ENCODE peak calls at places on chromosomes 7 and 10, in six cellular contexts. M is dorsolateral prefrontal cortex, A is memory B cell, U is SW 1271, C is coronary artery, S is GM12891. Y is an unnamed sample.

GRCh38 chr7:3028071-3028766 is 15.4 kb downstream of the CARD11 start:
- DNase-seq in M (no peak), A (no peak), U (no peak), C (peak), S (no peak), Y (no peak)

GRCh38 chr10:28295346-28295745 is 7.5 kb downstream of the MPP7 start:
- DNase-seq in M (no peak), A (no peak), U (no peak), C (no peak), S (no peak), Y (no peak)

GRCh38 chr10:48605264-48605615 is 367 bp upstream of the ARHGAP22 start:
- DNase-seq in M (no peak), A (no peak), U (no peak), C (no peak), S (no peak), Y (no peak)

GRCh38 chr10:69636626-69637550 is 6.8 kb downstream of the FAM241B start:
- DNase-seq in M (no peak), A (no peak), U (no peak), C (peak), S (no peak), Y (no peak)

GRCh38 chr7:29412912-29413311 is 150.7 kb upstream of the PRR15 start:
- DNase-seq in M (no peak), A (no peak), U (no peak), C (no peak), S (no peak), Y (no peak)

GRCh38 chr10:125158528-125159485 is 1.6 kb downstream of the CTBP2 start:
- DNase-seq in M (no peak), A (no peak), U (no peak), C (peak), S (no peak), Y (no peak)

GRCh38 chr7:74572301-74573090 is 85.0 kb upstream of the GTF2I start:
- DNase-seq in M (peak), A (no peak), U (no peak), C (no peak), S (no peak), Y (no peak)

GRCh38 chr7:35991511-35992232 is 161.4 kb upstream of the EEPD1 start:
- DNase-seq in M (no peak), A (no peak), U (no peak), C (no peak), S (no peak), Y (no peak)

GRCh38 chr10:98357208-98357836 is 57.7 kb downstream of the PYROXD2 start:
- DNase-seq in M (no peak), A (no peak), U (no peak), C (no peak), S (no peak), Y (no peak)

GRCh38 chr7:70040971-70041766 is 442.9 kb downstream of the AUTS2 start:
- DNase-seq in M (no peak), A (no peak), U (no peak), C (no peak), S (no peak), Y (no peak)

GRCh38 chr10:119209050-119209735 is 1.8 kb downstream of the GRK5 start:
- DNase-seq in M (peak), A (peak), U (no peak), C (peak), S (no peak), Y (no peak)

GRCh38 chr7:7183061-7183832 is 903 bp downstream of the C1GALT1 start:
- DNase-seq in M (peak), A (peak), U (no peak), C (no peak), S (peak), Y (no peak)

GRCh38 chr10:18542832-18543231 is 108.6 kb downstream of the NSUN6 start:
- DNase-seq in M (no peak), A (no peak), U (no peak), C (no peak), S (no peak), Y (no peak)

GRCh38 chr10:108465871-108466641 is 1301.5 kb upstream of the SORCS1 start:
- DNase-seq in M (peak), A (no peak), U (no peak), C (peak), S (no peak), Y (no peak)

GRCh38 chr7:132073920-132074589 is 502.2 kb downstream of the PLXNA4 start:
- DNase-seq in M (no peak), A (no peak), U (no peak), C (no peak), S (no peak), Y (no peak)

GRCh38 chr7:10718768-10719167 is 254.9 kb upstream of the PHF14 start:
- DNase-seq in M (no peak), A (no peak), U (no peak), C (no peak), S (no peak), Y (no peak)

GRCh38 chr7:151008511-151009323 is 15.6 kb downstream of the ATG9B start:
- DNase-seq in M (peak), A (peak), U (no peak), C (no peak), S (no peak), Y (no peak)

GRCh38 chr7:39754326-39755120 is 131.2 kb downstream of the RALA start:
- DNase-seq in M (no peak), A (no peak), U (no peak), C (no peak), S (no peak), Y (no peak)

GRCh38 chr10:87500646-87501048 is 4.0 kb upstream of the MINPP1 start:
- DNase-seq in M (no peak), A (no peak), U (no peak), C (no peak), S (no peak), Y (no peak)

GRCh38 chr7:130263130-130263529 is 3.5 kb upstream of the CPA2 start:
- DNase-seq in M (no peak), A (no peak), U (no peak), C (no peak), S (no peak), Y (no peak)

GRCh38 chr10:77533156-77533886 is 104.3 kb downstream of the KCNMA1 start:
- DNase-seq in M (no peak), A (no peak), U (no peak), C (no peak), S (no peak), Y (no peak)

GRCh38 chr7:145490356-145490755 is 626.2 kb upstream of the CNTNAP2 start:
- DNase-seq in M (no peak), A (no peak), U (no peak), C (no peak), S (no peak), Y (no peak)

GRCh38 chr7:134827889-134828288 is 48.5 kb downstream of the CALD1 start:
- DNase-seq in M (no peak), A (no peak), U (no peak), C (no peak), S (no peak), Y (no peak)

GRCh38 chr7:44223362-44224114 is 22.8 kb downstream of the YKT6 start:
- DNase-seq in M (no peak), A (no peak), U (no peak), C (no peak), S (no peak), Y (no peak)

GRCh38 chr7:80243425-80243824 is 108.8 kb downstream of the GNAI1 start:
- DNase-seq in M (no peak), A (no peak), U (no peak), C (no peak), S (no peak), Y (no peak)

Y was measured in HS-27A.